ENCODE peak calls at places on chromosomes 5 and 9, in five cellular contexts. W, M, J, E and T are unnamed samples.

GRCh38 chr5:95471922-95472321 is 80.8 kb downstream of the FAM81B start:
- DNase-seq in W (no peak), M (no peak), J (no peak), E (no peak), T (no peak)

GRCh38 chr9:34267660-34268059 is 61.4 kb downstream of the KIF24 start:
- DNase-seq in W (no peak), M (no peak), J (no peak), E (no peak), T (no peak)

GRCh38 chr5:28737682-28738081 is 1699.3 kb upstream of the CDH9 start:
- DNase-seq in W (no peak), M (no peak), J (no peak), E (no peak), T (no peak)

GRCh38 chr9:8558176-8558575 is 758.6 kb upstream of the DMAC1 start:
- DNase-seq in W (no peak), M (no peak), J (no peak), E (no peak), T (no peak)

GRCh38 chr5:170552486-170553122 is 48.8 kb downstream of the KCNIP1 start:
- DNase-seq in W (no peak), M (peak), J (no peak), E (no peak), T (no peak)

GRCh38 chr9:4137755-4138154 is 162.1 kb downstream of the GLIS3 start:
- DNase-seq in W (no peak), M (no peak), J (no peak), E (no peak), T (no peak)

GRCh38 chr9:33698267-33698666 is 97.1 kb upstream of the PRSS3 start:
- DNase-seq in W (no peak), M (no peak), J (no peak), E (no peak), T (no peak)

GRCh38 chr9:22343218-22343611 is 103.4 kb upstream of the DMRTA1 start:
- DNase-seq in W (no peak), M (no peak), J (no peak), E (no peak), T (no peak)

GRCh38 chr5:174493536-174493935 is 230.8 kb upstream of the MSX2 start:
- DNase-seq in W (no peak), M (no peak), J (no peak), E (no peak), T (no peak)

GRCh38 chr9:92968081-92968480 is 20.8 kb downstream of the FGD3 start:
- DNase-seq in W (no peak), M (peak), J (no peak), E (no peak), T (no peak)

GRCh38 chr9:126326228-126327015 is at the start of gene MVB12B:
- DNase-seq in W (peak), M (peak), J (no peak), E (peak), T (peak)

GRCh38 chr9:98022447-98022846 is 34.1 kb upstream of the NANS start:
- DNase-seq in W (no peak), M (no peak), J (no peak), E (no peak), T (no peak)

GRCh38 chr5:173917788-173918786 is 29.9 kb downstream of the CPEB4 start:
- DNase-seq in W (peak), M (peak), J (peak), E (peak), T (peak)

GRCh38 chr5:115068239-115069086 is 101.2 kb downstream of the TRIM36 start:
- DNase-seq in W (no peak), M (no peak), J (peak), E (no peak), T (no peak)

GRCh38 chr5:151047814-151048425 is 27.5 kb downstream of the GPX3 start:
- DNase-seq in W (peak), M (no peak), J (no peak), E (no peak), T (no peak)

GRCh38 chr5:168746893-168747640 is 167.9 kb upstream of the PANK3 start:
- DNase-seq in W (no peak), M (no peak), J (no peak), E (no peak), T (no peak)

GRCh38 chr5:2569774-2570542 is 181.5 kb downstream of the IRX2 start:
- DNase-seq in W (no peak), M (no peak), J (no peak), E (no peak), T (no peak)

GRCh38 chr9:105656131-105656921 is 5.9 kb upstream of the TAL2 start:
- DNase-seq in W (peak), M (peak), J (no peak), E (peak), T (peak)

GRCh38 chr5:78720997-78721396 is 72.4 kb upstream of the LHFPL2 start:
- DNase-seq in W (no peak), M (no peak), J (no peak), E (no peak), T (no peak)

GRCh38 chr9:135939351-135940265 is 21.6 kb downstream of the UBAC1 start:
- DNase-seq in W (no peak), M (no peak), J (no peak), E (no peak), T (no peak)

GRCh38 chr5:163509288-163510040 is 4.0 kb downstream of the MAT2B start:
- DNase-seq in W (no peak), M (no peak), J (no peak), E (peak), T (no peak)

GRCh38 chr5:12902611-12903010 is 998.4 kb upstream of the CTNND2 start:
- DNase-seq in W (no peak), M (no peak), J (no peak), E (no peak), T (no peak)

GRCh38 chr5:8829322-8830029 is 716.4 kb downstream of the SEMA5A start:
- DNase-seq in W (no peak), M (no peak), J (no peak), E (no peak), T (no peak)

GRCh38 chr5:68178579-68178978 is 37.0 kb upstream of the PIK3R1 start:
- DNase-seq in W (no peak), M (no peak), J (peak), E (no peak), T (no peak)

GRCh38 chr5:76733049-76733417 is 17.1 kb downstream of the F2R start:
- DNase-seq in W (no peak), M (no peak), J (no peak), E (no peak), T (no peak)

GRCh38 chr9:130825051-130825651 is 9.9 kb upstream of the ABL1 start:
- DNase-seq in W (no peak), M (no peak), J (no peak), E (no peak), T (no peak)

GRCh38 chr9:22240619-22241018 is 206.0 kb upstream of the DMRTA1 start:
- DNase-seq in W (no peak), M (no peak), J (no peak), E (no peak), T (no peak)

GRCh38 chr5:55421074-55421529 is 113.3 kb downstream of the MTREX start:
- DNase-seq in W (no peak), M (no peak), J (no peak), E (no peak), T (no peak)

GRCh38 chr5:84715087-84715486 is 330.4 kb upstream of the EDIL3 start:
- DNase-seq in W (no peak), M (no peak), J (no peak), E (no peak), T (no peak)

GRCh38 chr5:157335534-157336422 is 69.9 kb downstream of the CYFIP2 start:
- DNase-seq in W (no peak), M (no peak), J (no peak), E (peak), T (no peak)

GRCh38 chr5:150595466-150596031 is 44.9 kb upstream of the SYNPO start:
- DNase-seq in W (no peak), M (peak), J (no peak), E (no peak), T (no peak)

GRCh38 chr5:86143837-86144236 is 473.9 kb upstream of the COX7C start:
- DNase-seq in W (no peak), M (no peak), J (no peak), E (no peak), T (no peak)

GRCh38 chr5:172572440-172572839 is 68.6 kb upstream of the NEURL1B start:
- DNase-seq in W (no peak), M (no peak), J (no peak), E (no peak), T (no peak)

GRCh38 chr9:128947423-128948310 is at the start of the genes DOLK and NUP188:
- DNase-seq in W (peak), M (peak), J (peak), E (peak), T (peak)

GRCh38 chr5:154095819-154096380 is 57.1 kb downstream of the MFAP3 start:
- DNase-seq in W (no peak), M (no peak), J (no peak), E (no peak), T (no peak)

GRCh38 chr9:91536211-91536691 is 112.6 kb upstream of the NFIL3 start:
- DNase-seq in W (no peak), M (no peak), J (peak), E (peak), T (no peak)

GRCh38 chr5:6066026-6066425 is 312.3 kb downstream of the MED10 start:
- DNase-seq in W (no peak), M (no peak), J (no peak), E (no peak), T (no peak)

GRCh38 chr5:132099073-132099748 is 25.6 kb downstream of the CSF2 start:
- DNase-seq in W (no peak), M (no peak), J (no peak), E (no peak), T (no peak)

DNA sequence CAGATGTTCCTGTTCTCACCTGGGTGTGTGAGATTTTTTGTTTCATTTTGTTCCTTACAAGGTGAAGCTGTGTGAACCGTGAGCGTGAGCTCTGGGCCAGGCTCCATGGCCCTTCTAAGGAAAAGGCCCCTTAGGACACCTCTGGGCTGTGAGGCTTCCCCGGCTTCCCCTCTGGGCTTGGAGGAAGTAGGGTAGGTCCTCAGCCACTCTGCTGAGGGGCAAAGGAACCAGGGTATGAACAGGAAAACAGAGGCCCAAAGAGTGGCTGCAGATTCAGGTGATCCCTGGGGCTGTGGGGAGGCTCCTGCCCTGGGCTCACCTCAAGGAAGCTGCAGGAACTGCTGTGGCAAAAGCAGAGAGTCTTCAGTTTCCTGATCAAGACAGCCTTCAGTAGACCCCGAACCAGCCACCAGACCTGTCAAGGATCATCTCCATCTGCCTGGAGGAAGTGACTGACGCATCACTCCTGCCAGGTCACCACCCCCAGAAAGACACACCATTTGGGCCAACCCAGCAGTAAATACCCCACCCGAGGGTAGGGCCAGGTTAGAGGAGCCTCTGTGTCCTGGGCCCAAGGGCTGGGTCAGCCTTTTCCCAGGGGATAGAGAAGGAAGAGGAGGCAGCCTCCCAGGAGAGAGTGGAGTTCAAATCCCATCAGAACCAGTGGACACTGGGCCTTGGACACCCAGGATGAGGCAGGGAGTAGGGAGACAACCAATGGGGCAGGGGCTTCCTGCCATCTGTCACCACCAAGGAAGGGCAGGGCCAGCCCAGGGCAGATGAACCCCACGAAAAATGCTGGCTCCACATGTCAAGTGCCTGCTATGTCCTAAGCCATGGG is 5.7 kb upstream of the ST6GALNAC6 start:
- DNase-seq in W (no peak), M (peak), J (no peak), E (no peak), T (no peak)
- TF ChIP-seq POLR2AphosphoS5 in W (no peak), M (peak), J (no peak), E (no peak), T (peak)

GRCh38 chr5:140403613-140404012 is 2.0 kb downstream of the ANKHD1 start:
- DNase-seq in W (no peak), M (no peak), J (no peak), E (no peak), T (no peak)

GRCh38 chr5:140398379-140398811 is 3.2 kb upstream of the ANKHD1 start:
- DNase-seq in W (no peak), M (no peak), J (no peak), E (no peak), T (no peak)

GRCh38 chr5:140402258-140403074 is 833 bp downstream of the ANKHD1 start:
- DNase-seq in W (peak), M (no peak), J (no peak), E (peak), T (peak)

GRCh38 chr5:140401362-140402257 is at the start of gene ANKHD1:
- DNase-seq in W (peak), M (peak), J (peak), E (peak), T (peak)

GRCh38 chr5:140400730-140401361 is 787 bp upstream of the ANKHD1 start:
- DNase-seq in W (peak), M (peak), J (peak), E (peak), T (peak)
- TF ChIP-seq POLR2A in W (peak), M (no peak), J (peak), E (peak), T (peak)

GRCh38 chr9:133818444-133818843 is 80.3 kb upstream of the SARDH start:
- DNase-seq in W (no peak), M (no peak), J (no peak), E (no peak), T (no peak)

GRCh38 chr9:133814586-133815090 is 76.5 kb upstream of the SARDH start:
- DNase-seq in W (no peak), M (no peak), J (no peak), E (no peak), T (no peak)

GRCh38 chr9:133813749-133814585 is 75.8 kb upstream of the SARDH start:
- DNase-seq in W (no peak), M (no peak), J (no peak), E (no peak), T (no peak)

GRCh38 chr9:133812941-133813748 is 75.0 kb upstream of the SARDH start:
- DNase-seq in W (no peak), M (no peak), J (no peak), E (no peak), T (no peak)

DNA sequence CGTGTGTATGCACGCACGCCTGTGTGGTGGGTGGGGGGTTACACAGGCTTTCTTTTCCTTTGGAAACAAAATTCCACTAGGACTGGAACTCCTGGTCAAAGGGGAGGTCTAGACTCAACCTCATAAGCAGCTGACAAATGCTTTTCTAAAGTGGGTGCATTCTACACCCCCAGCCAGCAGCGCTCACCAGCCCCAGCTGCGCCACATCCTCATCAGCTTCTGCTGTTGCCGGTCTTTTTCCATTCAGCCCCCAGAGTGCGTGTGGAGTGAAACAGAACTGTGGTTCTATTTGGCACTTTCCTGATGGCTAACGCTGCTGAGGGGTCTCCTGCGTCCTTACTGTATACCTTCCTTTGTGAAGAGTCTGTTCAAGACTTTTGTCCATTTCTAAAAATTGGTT is 77.6 kb upstream of the SARDH start:
- DNase-seq in W (no peak), M (no peak), J (no peak), E (no peak), T (no peak)
- TF ChIP-seq POLR2AphosphoS5 in W (no peak), M (no peak), J (no peak), E (no peak), T (no peak)

GRCh38 chr9:137330689-137331088 is 28.6 kb upstream of the NRARP start:
- DNase-seq in W (no peak), M (no peak), J (no peak), E (no peak), T (no peak)

GRCh38 chr9:137336735-137337134 is 34.7 kb upstream of the NRARP start:
- DNase-seq in W (no peak), M (no peak), J (no peak), E (no peak), T (no peak)

GRCh38 chr9:137326436-137327060 is 24.5 kb upstream of the NRARP start:
- DNase-seq in W (peak), M (peak), J (no peak), E (no peak), T (no peak)

GRCh38 chr9:137333016-137333726 is 31.1 kb upstream of the NRARP start:
- DNase-seq in W (no peak), M (no peak), J (no peak), E (no peak), T (no peak)

DNA sequence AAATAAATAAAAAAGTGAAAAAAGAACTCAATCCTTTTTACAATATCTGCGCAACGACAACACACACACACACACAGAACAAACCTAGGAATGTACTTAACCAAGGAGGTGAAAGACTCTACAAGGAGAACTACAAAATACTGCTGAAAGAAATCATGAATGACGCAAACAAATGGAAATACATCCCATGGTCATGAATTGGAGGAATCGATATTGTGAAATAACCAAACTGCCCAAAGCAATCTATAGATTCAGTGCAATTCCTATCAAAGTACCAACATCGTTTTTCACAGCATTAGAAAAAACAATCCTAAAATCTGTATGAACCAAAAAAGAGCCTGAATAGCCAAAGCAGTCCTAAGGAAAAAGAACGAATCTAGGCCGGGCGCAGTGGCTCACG is 29.9 kb upstream of the NRARP start:
- DNase-seq in W (no peak), M (no peak), J (no peak), E (no peak), T (no peak)
- TF ChIP-seq POLR2A in W (no peak), M (no peak), J (no peak), E (no peak), T (no peak)

DNA sequence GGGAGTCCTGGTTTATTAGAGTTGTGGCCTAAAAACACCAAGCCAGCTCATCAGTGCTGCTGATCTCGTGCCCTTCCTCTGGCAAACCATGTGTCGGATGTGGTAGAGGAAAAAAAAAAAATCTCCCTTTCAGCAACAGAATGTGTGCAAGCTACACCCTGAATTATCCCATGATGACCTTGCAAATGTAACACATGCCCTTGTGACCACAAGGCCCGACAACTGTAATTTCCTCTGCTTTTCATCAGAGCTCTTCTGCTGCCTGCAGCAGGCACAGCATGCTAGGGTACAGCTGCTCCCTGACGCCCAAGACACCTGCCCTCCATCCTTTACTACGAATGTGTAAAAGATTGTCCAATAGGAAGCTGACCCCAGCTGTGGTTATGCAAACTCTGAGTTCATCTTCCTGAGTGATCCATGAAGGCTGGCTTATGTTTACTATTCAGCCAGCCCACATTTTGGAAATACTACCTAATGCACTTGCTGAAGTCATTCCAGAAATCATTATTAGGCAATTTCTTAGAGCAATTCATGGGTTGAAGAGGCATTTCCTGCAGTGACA is 14.6 kb upstream of the BNC2 start:
- DNase-seq in W (no peak), M (no peak), J (no peak), E (no peak), T (no peak)
- TF ChIP-seq POLR2AphosphoS5 in W (no peak), M (no peak), J (no peak), E (no peak), T (no peak)

GRCh38 chr5:52789867-52790266 is 2.2 kb downstream of the ITGA1 start:
- DNase-seq in W (no peak), M (no peak), J (no peak), E (no peak), T (no peak)

GRCh38 chr5:52788505-52788821 is 747 bp downstream of the ITGA1 start:
- DNase-seq in W (no peak), M (no peak), J (no peak), E (no peak), T (no peak)

GRCh38 chr5:52787600-52788504 is at the start of the genes ITGA1 and PELO:
- DNase-seq in W (peak), M (peak), J (peak), E (peak), T (peak)

GRCh38 chr5:52791366-52791765 is 3.6 kb downstream of the ITGA1 start:
- DNase-seq in W (no peak), M (no peak), J (no peak), E (no peak), T (no peak)

GRCh38 chr5:52789378-52789777 is 1.7 kb downstream of the ITGA1 start:
- DNase-seq in W (no peak), M (no peak), J (no peak), E (no peak), T (no peak)
- TF ChIP-seq POLR2A in W (no peak), M (no peak), J (no peak), E (no peak), T (no peak)